ENCODE peak calls at places on chromosome 1, in seven cellular contexts. I, K, S, F, H, G and P are unnamed samples. For H3K9me3, the result is how much of the 10 kb centered on the place peaks cover.

GRCh38 chr1:85326381-85326780 is 49.9 kb upstream of the BCL10 start:
- DNase-seq in G (no peak), S (no peak), H (no peak), K (no peak), F (no peak), I (no peak), P (no peak)

GRCh38 chr1:2000850-2001249 is 2.7 kb downstream of the CFAP74 start:
- DNase-seq in K (no peak), I (no peak), G (no peak), H (no peak), S (no peak), F (no peak), P (no peak)

GRCh38 chr1:4004635-4005430 is 104.8 kb upstream of the C1orf174 start:
- DNase-seq in I (no peak), S (no peak), G (no peak), F (no peak), H (no peak), K (no peak), P (no peak)

GRCh38 chr1:36161656-36162531 is 5.9 kb downstream of the MAP7D1 start:
- DNase-seq in S (peak), K (peak), G (peak), I (no peak), H (no peak), F (no peak), P (no peak)

GRCh38 chr1:180204231-180204630 is 25.8 kb upstream of the LHX4 start:
- DNase-seq in K (no peak), H (no peak), F (no peak), I (no peak), S (no peak), G (no peak), P (no peak)

GRCh38 chr1:94239796-94240195 is 2.4 kb upstream of the ARHGAP29 start:
- DNase-seq in H (no peak), F (no peak), S (no peak), G (no peak), I (no peak), K (no peak), P (no peak)

GRCh38 chr1:94012686-94013330 is 103.6 kb upstream of the GCLM start:
- DNase-seq in G (no peak), F (no peak), H (no peak), I (no peak), K (no peak), S (no peak), P (no peak)

GRCh38 chr1:225155555-225155954 is 226.1 kb downstream of the DNAH14 start:
- DNase-seq in H (no peak), F (no peak), I (no peak), S (no peak), G (no peak), K (no peak), P (no peak)

GRCh38 chr1:227951624-227952373 is 4.1 kb upstream of the WNT9A start:
- DNase-seq in H (no peak), F (no peak), K (no peak), S (no peak), I (no peak), G (no peak), P (no peak)

GRCh38 chr1:112457965-112458364 is 50.8 kb upstream of the WNT2B start:
- DNase-seq in G (no peak), S (no peak), H (no peak), K (no peak), F (no peak), I (no peak), P (no peak)

GRCh38 chr1:41404308-41404755 is 43.1 kb downstream of the FOXO6 start:
- DNase-seq in F (no peak), I (no peak), S (no peak), K (no peak), H (no peak), G (peak), P (no peak)

GRCh38 chr1:228989992-228990827 is 254.9 kb downstream of the RHOU start:
- DNase-seq in S (no peak), G (peak), F (no peak), I (peak), H (peak), K (no peak), P (peak)

GRCh38 chr1:230146709-230147108 is 79.7 kb downstream of the GALNT2 start:
- DNase-seq in I (no peak), H (no peak), G (no peak), K (no peak), F (no peak), S (no peak), P (no peak)

DNA sequence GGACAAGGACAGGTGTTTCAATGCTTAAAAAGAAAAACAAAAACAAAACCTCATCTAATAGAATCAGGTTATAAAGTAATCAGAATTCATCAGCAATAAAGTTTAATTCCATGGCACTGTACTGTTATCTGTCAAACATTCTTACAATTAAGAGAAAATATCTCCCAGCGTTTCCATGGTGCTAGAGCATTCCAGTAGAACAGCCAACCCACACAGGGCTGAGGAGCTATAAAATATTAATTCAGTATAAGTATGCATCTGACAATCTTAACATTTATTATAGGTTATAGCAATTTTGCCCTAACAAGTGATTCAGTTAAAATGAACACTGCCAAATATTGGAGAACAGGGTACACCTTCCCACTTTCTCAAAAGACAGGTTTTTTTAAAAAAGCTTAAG is 128.8 kb upstream of the DEPDC1 start:
- DNase-seq in K (no peak), I (no peak), G (no peak), S (no peak), H (no peak), F (no peak), P (no peak)
- H3K9me3 ChIP-seq in K (under half), I (under half), G (under half), S (under half), H (under half), F (under half), P (under half)

GRCh38 chr1:11982010-11982392 is 1.8 kb downstream of the MFN2 start:
- DNase-seq in H (no peak), F (no peak), I (no peak), G (no peak), S (no peak), K (no peak), P (no peak)
- H3K9me3 ChIP-seq in H (under half), F (under half), I (under half), G (under half), S (under half), K (under half), P (under half)

GRCh38 chr1:20327467-20327866 is 36.8 kb downstream of the VWA5B1 start:
- DNase-seq in K (no peak), G (no peak), H (no peak), F (no peak), I (no peak), S (no peak), P (no peak)

GRCh38 chr1:20323613-20323920 is 32.9 kb downstream of the VWA5B1 start:
- DNase-seq in G (no peak), I (no peak), F (no peak), K (no peak), H (no peak), S (no peak), P (no peak)

GRCh38 chr1:20324704-20325406 is 34.2 kb downstream of the VWA5B1 start:
- DNase-seq in H (no peak), S (no peak), I (no peak), K (no peak), G (no peak), F (no peak), P (no peak)

GRCh38 chr1:20325844-20326323 is 35.2 kb downstream of the VWA5B1 start:
- DNase-seq in F (no peak), K (no peak), G (no peak), I (no peak), H (no peak), S (no peak), P (no peak)

GRCh38 chr1:20325407-20325737 is 34.7 kb downstream of the VWA5B1 start:
- DNase-seq in S (no peak), H (no peak), G (no peak), K (no peak), F (no peak), I (no peak), P (no peak)
- H3K9me3 ChIP-seq in S (under half), H (under half), G (under half), K (under half), F (under half), I (under half), P (under half)

GRCh38 chr1:90412563-90412962 is 304.5 kb downstream of the BARHL2 start:
- DNase-seq in I (no peak), F (no peak), G (no peak), K (no peak), S (no peak), H (no peak), P (no peak)

GRCh38 chr1:90411155-90411554 is 305.9 kb downstream of the BARHL2 start:
- DNase-seq in F (no peak), S (no peak), G (peak), I (no peak), H (no peak), K (no peak), P (no peak)

GRCh38 chr1:90402893-90403849 is 313.9 kb downstream of the BARHL2 start:
- DNase-seq in K (no peak), H (no peak), F (peak), I (no peak), G (peak), S (no peak), P (no peak)

GRCh38 chr1:90405726-90406125 is 311.4 kb downstream of the BARHL2 start:
- DNase-seq in I (no peak), G (no peak), H (no peak), K (no peak), S (no peak), F (no peak), P (no peak)

GRCh38 chr1:90407737-90408136 is 309.4 kb downstream of the BARHL2 start:
- DNase-seq in G (no peak), I (no peak), H (no peak), F (no peak), K (no peak), S (no peak), P (no peak)
- H3K9me3 ChIP-seq in G (under half), I (under half), H (under half), F (under half), K (under half), S (under half), P (under half)

GRCh38 chr1:167426716-167427115 is 91.6 kb downstream of the CD247 start:
- DNase-seq in F (no peak), G (no peak), S (no peak), K (no peak), I (no peak), H (no peak), P (no peak)
- H3K9me3 ChIP-seq in F (under half), G (under half), S (under half), K (under half), I (under half), H (under half), P (under half)

GRCh38 chr1:13520985-13521384 is 7.2 kb upstream of the LRRC38 start:
- DNase-seq in G (no peak), K (no peak), S (no peak), F (no peak), H (no peak), I (no peak), P (no peak)
- H3K9me3 ChIP-seq in G (under half), K (under half), S (under half), F (under half), H (under half), I (under half), P (under half)

DNA sequence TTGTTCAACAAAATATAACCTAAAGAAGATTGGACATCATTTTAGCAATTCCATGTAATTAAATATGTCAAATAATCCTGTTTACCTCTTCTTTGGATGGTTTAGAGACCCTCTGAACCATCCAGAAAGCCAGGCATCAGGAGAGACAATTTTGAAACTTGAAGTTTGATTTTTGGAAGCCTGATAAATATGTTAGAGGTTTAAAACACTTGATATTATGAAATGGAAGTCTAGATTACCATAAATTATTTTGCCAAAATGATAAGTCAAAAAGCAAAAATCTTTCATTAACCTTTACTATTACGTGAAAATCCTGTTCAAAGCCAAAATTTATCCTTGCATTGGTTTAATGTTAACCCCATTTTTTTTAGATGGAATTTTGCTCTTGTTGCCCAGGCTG is 43.5 kb downstream of the CCDC30 start:
- DNase-seq in S (no peak), I (no peak), G (no peak), K (no peak), F (no peak), H (no peak), P (no peak)
- H3K9me3 ChIP-seq in S (under half), I (half or more), G (under half), K (under half), F (under half), H (under half), P (under half)

DNA sequence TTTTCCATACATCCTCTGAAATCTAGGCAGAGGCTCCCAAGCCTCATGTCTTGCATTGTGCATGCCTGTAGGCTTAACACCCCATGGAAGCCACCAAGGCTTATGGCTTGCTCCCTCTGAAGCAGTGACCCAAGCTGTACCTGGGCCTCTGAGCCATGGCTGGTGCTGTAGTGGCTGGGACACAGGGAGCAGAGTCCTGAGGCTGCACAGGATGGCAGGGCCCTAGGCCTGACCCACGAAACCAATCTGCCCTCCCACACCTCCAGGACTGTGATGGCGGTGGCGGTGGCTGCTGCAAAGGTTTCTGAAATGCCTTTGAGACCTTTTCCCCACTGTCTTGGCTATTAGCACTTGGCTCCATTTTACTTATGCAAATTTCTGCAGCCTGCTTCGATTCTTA is 429.5 kb downstream of the NPHP4 start:
- DNase-seq in K (no peak), S (no peak), H (no peak), G (no peak), F (no peak), I (no peak), P (no peak)
- H3K9me3 ChIP-seq in K (under half), S (under half), H (under half), G (under half), F (under half), I (under half), P (under half)

GRCh38 chr1:247147781-247148180 is 24.0 kb downstream of the ZNF124 start:
- DNase-seq in F (no peak), S (no peak), H (no peak), I (no peak), K (no peak), G (no peak), P (no peak)
- H3K9me3 ChIP-seq in F (under half), S (half or more), H (under half), I (half or more), K (under half), G (under half), P (half or more)